ENCODE peak calls at places on chromosomes 11 and 22, in seven cellular contexts. D is left lung, X is cardiac muscle cell, Z is kidney, I is neuronal stem cell, B is aorta, O is pancreas. J is an unnamed sample.

GRCh38 chr22:19169947-19170318 is 8.6 kb downstream of the SLC25A1 start:
- DNase-seq in X (no peak), Z (peak), B (no peak), D (no peak), O (no peak), I (no peak), J (no peak)

GRCh38 chr22:24465566-24465965 is 29.6 kb upstream of the UPB1 start:
- DNase-seq in Z (no peak), I (no peak), B (no peak), O (no peak), X (peak), D (no peak), J (no peak)

GRCh38 chr11:59204736-59205135 is 8.0 kb downstream of the MPEG1 start:
- DNase-seq in O (no peak), B (no peak), I (no peak), X (no peak), Z (no peak), D (no peak), J (no peak)

GRCh38 chr11:44989831-44990566 is 39.3 kb upstream of the TP53I11 start:
- DNase-seq in B (peak), Z (no peak), X (peak), I (no peak), D (peak), O (peak), J (no peak)

GRCh38 chr11:69950120-69950519 is 128.0 kb upstream of the ANO1 start:
- DNase-seq in X (no peak), Z (peak), O (no peak), B (peak), I (no peak), D (peak), J (no peak)

GRCh38 chr11:128451651-128452470 is 135.5 kb downstream of the ETS1 start:
- DNase-seq in I (no peak), X (peak), B (peak), D (peak), Z (peak), O (peak), J (peak)

GRCh38 chr22:20121856-20122415 is 4.9 kb upstream of the TRMT2A start:
- DNase-seq in X (no peak), D (peak), Z (peak), O (no peak), I (no peak), B (no peak), J (no peak)

GRCh38 chr22:31339148-31339832 is 6.9 kb downstream of the PATZ1 start:
- DNase-seq in I (no peak), D (no peak), B (no peak), O (no peak), X (no peak), Z (no peak), J (no peak)

GRCh38 chr11:1005913-1006312 is 30.6 kb downstream of the MUC6 start:
- DNase-seq in Z (no peak), D (no peak), O (peak), B (no peak), X (no peak), I (no peak), J (no peak)

GRCh38 chr22:22752199-22752555 is 107.8 kb downstream of the GGTLC2 start:
- DNase-seq in I (no peak), O (no peak), X (no peak), Z (no peak), B (no peak), D (no peak), J (no peak)

DNA sequence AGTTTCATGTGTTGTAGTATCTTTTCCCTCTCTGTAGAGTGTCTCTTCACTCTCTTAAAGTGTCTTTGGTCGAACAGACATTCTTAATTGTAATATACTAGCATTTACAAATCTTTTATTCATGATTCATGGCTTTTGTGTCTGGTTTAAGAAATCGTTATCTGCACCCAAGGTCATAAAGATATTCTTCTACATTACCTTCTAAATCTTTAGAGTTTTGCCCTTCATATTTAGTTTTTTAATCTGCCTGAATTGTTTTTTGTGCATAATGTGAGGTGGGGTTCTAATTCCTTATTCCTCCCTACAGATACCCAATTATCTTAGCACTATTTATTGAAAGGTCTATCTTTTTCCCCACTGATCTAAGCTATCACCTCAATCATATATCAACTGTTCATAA is 9.0 kb upstream of the NNMT start:
- DNase-seq in B (no peak), I (no peak), D (no peak), O (no peak), X (no peak), Z (no peak), J (no peak)
- H3K27ac ChIP-seq in B (no peak), I (no peak), D (no peak), O (no peak), X (no peak), Z (no peak), J (no peak)

GRCh38 chr11:26971961-26972360 is 22.0 kb upstream of the FIBIN start:
- DNase-seq in I (no peak), X (no peak), Z (no peak), O (no peak), D (no peak), B (no peak), J (no peak)

GRCh38 chr11:26976389-26976788 is 17.5 kb upstream of the FIBIN start:
- DNase-seq in X (peak), O (no peak), I (no peak), Z (no peak), B (no peak), D (no peak), J (no peak)

DNA sequence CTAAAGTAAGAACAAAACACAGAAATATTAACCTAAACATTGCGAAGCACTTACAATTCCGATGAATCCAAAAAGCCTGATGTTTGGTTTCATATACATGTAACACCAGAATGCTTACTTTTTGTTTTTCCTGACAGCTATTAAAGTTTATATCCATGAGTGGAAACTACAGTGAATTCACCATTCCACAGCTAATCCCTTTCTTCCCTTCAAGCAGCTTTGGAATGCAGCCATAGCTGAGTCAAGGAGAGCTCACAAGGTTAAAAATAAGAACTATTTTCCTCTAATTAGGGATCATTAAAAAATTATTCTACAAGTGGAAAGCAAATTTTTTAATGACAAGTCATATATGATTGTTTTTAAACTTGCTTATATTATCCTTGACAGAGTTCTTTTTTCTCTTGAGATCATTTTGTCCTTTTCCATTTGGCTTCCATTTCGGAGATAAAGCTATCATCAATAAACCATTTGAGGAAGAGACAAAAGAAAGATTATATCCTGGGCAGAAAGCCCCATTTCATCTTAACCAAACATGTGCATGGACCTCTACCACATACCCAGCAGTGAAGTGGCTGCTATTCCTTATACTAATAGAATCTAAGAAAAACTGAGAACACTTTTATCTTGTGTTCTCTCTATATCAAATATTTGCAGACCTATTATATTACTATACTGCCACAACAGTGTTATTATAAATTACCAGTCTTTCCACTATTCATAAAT is 19.7 kb upstream of the FIBIN start:
- DNase-seq in X (peak), I (no peak), Z (no peak), D (no peak), O (no peak), B (no peak), J (no peak)
- H3K27ac ChIP-seq in X (no peak), I (no peak), Z (no peak), D (no peak), O (no peak), B (peak), J (no peak)

GRCh38 chr22:46578824-46579561 is 41.2 kb upstream of the GRAMD4 start:
- DNase-seq in D (peak), Z (peak), B (peak), O (peak), X (peak), I (no peak), J (no peak)
- H3K27ac ChIP-seq in D (peak), Z (peak), B (no peak), O (peak), X (peak), I (no peak), J (peak)

GRCh38 chr11:78419327-78419726 is 1.7 kb upstream of the GAB2 start:
- DNase-seq in I (no peak), O (no peak), B (peak), D (no peak), Z (no peak), X (peak), J (no peak)

GRCh38 chr11:78417888-78418583 is 416 bp upstream of the GAB2 start:
- DNase-seq in D (peak), I (peak), Z (peak), B (peak), O (peak), X (peak), J (peak)

GRCh38 chr11:78418584-78419211 is 1.1 kb upstream of the GAB2 start:
- DNase-seq in I (no peak), D (no peak), X (no peak), B (no peak), O (no peak), Z (no peak), J (no peak)

GRCh38 chr11:78420796-78421209 is 3.2 kb upstream of the GAB2 start:
- DNase-seq in Z (peak), D (peak), I (no peak), B (peak), O (peak), X (peak), J (no peak)

GRCh38 chr11:78420255-78420764 is 2.7 kb upstream of the GAB2 start:
- DNase-seq in O (peak), Z (peak), B (peak), X (peak), I (peak), D (no peak), J (peak)
- H3K27ac ChIP-seq in O (no peak), Z (peak), B (no peak), X (no peak), I (no peak), D (peak), J (peak)

DNA sequence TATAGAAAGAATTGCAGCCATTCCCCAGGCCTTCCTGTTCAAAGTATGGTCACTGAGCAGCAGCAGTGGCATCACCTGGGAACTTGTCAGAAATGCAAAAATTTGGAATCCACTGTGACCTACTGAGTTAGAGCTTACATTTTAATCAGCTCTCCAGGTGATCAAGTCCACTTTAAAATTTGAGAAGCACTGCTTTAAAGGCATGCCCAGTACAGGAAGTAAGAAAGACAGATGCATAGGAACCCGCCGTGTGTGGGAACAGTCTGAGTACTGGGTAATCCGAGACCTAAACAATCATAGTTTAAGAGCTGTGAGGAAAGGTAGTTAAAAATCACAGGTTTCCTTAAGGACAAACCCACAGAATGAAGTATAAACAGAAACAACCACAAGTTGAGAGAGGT is 462.4 kb downstream of the RAB38 start:
- DNase-seq in I (no peak), X (no peak), D (no peak), B (no peak), O (no peak), Z (no peak), J (no peak)
- H3K27ac ChIP-seq in I (no peak), X (no peak), D (no peak), B (no peak), O (no peak), Z (no peak), J (no peak)

DNA sequence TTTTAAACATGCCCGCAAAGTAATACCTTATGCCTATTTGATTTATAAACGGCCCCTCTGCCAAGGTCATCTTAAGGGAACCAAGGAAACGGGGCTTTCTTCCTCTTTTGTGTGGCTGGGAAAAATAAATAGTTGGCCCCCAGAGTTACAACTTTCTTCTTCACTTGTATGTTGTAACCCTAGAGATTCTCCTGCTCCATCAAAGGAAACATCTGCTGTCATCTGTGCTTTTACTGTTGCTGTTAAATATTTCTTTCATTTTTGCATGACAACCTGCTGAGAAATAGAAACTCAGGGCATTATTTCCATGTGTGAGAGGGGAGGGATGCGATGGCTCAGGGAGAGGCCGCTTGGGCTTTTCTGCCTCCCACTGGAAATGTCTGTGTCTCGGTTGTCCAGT is 21.8 kb upstream of the CDC42EP2 start:
- DNase-seq in I (no peak), D (no peak), O (no peak), X (no peak), Z (no peak), B (no peak), J (no peak)
- H3K27ac ChIP-seq in I (no peak), D (peak), O (no peak), X (no peak), Z (peak), B (no peak), J (peak)